ENCODE peak calls at places on chromosomes 7 and 10, in six cellular contexts. H is right lobe of liver, G is right atrium auricular region, W is osteoblast, M is RWPE1, Y is fibroblast of lung. O is an unnamed sample.

GRCh38 chr10:27618906-27619305 is 114.8 kb downstream of the RAB18 start:
- DNase-seq in H (no peak), G (no peak), W (no peak), M (no peak), Y (peak), O (no peak)

GRCh38 chr10:29947701-29948060 is 111.7 kb downstream of the JCAD start:
- DNase-seq in H (no peak), G (no peak), W (no peak), M (no peak), Y (no peak), O (no peak)

GRCh38 chr10:77532068-77532467 is 105.5 kb downstream of the KCNMA1 start:
- DNase-seq in H (no peak), G (no peak), W (peak), M (peak), Y (peak), O (no peak)

GRCh38 chr10:88399240-88399639 is 183.9 kb downstream of the RNLS start:
- DNase-seq in H (no peak), G (no peak), W (no peak), M (no peak), Y (no peak), O (no peak)

GRCh38 chr10:49526624-49527023 is 12.3 kb downstream of the ERCC6 start:
- DNase-seq in H (no peak), G (no peak), W (no peak), M (no peak), Y (no peak), O (no peak)

GRCh38 chr10:31977440-31978157 is 49.0 kb upstream of the ARHGAP12 start:
- DNase-seq in H (no peak), G (no peak), W (peak), M (no peak), Y (peak), O (no peak)

GRCh38 chr7:75905785-75906604 is 9.0 kb upstream of the POR start:
- DNase-seq in H (peak), G (peak), W (peak), M (peak), Y (peak), O (no peak)

GRCh38 chr7:50665403-50666123 is 100.4 kb upstream of the DDC start:
- DNase-seq in H (no peak), G (no peak), W (peak), M (no peak), Y (peak), O (no peak)

DNA sequence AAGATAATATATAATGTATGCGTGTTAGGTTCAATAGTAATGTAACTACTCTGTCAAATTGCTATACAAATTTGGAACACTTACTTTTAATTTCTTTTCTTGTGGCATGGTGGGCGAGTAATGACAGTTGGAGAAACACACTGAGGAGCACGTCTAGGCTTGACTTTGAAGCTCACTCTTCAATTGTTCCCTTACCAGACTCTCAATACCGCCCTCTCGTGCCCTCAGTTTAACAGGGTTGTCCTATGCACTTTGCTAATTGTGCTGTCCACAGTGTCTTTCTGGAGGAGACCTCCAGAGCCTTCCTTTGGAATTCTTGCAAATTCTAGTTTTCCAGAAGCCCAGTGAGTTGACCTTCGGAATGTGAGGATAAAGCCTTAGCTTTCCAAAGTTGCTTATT is 107.2 kb upstream of the RELN start:
- DNase-seq in H (no peak), G (no peak), W (no peak), M (no peak), Y (peak), O (no peak)
- TF ChIP-seq CTCF in H (peak), G (no peak), W (peak), M (no peak), Y (peak), O (peak)

DNA sequence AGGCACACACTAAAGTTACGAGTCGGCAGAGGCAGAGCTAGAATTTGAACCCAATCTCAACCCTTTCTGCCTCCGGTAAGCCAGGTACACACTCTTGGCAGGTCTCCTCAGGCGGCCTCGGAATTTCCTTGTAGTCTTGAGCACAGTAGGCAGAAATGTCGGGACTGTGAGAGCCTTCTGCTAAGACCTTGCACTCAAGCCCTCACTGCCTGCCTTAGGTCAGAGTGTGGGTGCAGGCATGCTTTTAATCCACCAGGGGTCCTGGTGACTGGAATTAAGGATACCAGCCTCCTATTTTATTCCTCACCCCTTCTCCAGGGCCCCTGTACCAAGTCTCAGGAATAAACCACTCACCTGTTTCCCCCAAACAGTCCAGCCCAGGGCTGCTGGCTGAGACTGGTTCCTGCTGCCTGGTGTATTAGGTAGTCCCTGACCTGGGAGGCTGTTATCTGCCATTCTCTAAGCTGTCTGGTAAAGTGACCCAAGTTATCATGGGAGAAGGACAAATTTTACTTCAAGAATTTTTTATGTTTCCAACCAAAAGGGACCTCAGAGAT is 855 bp downstream of the ATP6V1F start:
- DNase-seq in H (no peak), G (no peak), W (peak), M (peak), Y (peak), O (no peak)
- TF ChIP-seq CTCF in H (peak), G (no peak), W (peak), M (peak), Y (peak), O (peak)

DNA sequence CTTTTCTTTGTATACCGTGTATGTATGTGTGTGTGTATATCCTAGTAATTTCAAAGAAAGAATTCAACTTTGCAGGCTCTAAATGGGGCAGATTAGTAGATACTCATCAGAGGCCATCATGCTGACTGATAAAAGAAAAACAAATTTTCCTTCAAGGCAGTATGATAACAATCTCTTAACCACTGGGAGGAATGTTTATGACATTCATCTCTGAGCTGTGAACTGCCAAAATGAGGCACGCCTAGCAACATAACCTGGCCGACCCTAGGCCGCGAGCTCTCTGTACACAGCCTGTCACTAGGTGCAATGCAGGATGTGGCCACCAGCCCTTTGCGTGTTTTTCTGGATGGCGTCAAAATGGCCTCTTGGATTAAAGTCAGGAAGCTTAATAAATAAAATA is 343.7 kb upstream of the GALNT17 start:
- DNase-seq in H (no peak), G (no peak), W (no peak), M (no peak), Y (peak), O (no peak)
- TF ChIP-seq CTCF in H (no peak), G (no peak), W (no peak), M (no peak), Y (no peak), O (peak)

DNA sequence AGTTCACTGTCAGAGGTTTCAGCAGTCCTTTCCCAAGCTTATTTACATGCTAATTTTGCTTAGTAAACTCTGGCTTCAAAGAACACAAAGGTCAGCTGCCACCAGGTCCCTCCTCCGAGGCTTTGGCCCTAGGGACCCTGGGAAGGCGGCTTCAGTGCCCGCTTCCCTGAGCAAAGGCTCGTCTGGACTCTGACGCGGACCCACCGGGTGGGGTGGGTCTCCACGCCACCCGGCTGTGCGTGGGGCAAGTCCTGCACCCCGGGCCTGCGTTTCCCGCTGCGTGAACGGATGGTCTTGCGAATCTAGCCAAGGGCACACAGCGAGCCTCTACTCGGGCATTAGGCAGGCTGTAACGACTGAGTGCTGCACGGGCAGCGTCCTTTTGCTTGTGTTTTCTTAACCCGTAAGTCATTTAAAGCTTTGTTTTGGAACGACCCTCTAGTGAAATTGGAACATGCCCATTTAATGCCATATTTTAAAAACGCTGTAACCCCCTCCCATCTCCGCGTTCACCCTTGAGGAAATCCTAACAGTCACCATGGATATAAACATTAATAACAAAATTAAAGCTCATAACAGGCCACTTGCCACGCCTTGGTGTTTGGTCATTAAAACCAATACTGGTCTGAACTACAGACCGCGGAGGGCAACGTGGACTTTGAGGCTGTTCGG is 830 bp downstream of the BNIP3 start:
- DNase-seq in H (peak), G (no peak), W (peak), M (no peak), Y (no peak), O (no peak)
- TF ChIP-seq CTCF in H (no peak), G (no peak), W (no peak), M (no peak), Y (no peak), O (no peak)

GRCh38 chr10:46995234-46995633 is 84.0 kb downstream of the PTPN20 start:
- DNase-seq in H (no peak), G (no peak), W (no peak), M (no peak), Y (peak), O (no peak)
- TF ChIP-seq CTCF in H (no peak), G (no peak), W (no peak), M (no peak), Y (peak), O (peak)

GRCh38 chr7:83271212-83272099 is 108.8 kb upstream of the PCLO start:
- DNase-seq in H (no peak), G (no peak), W (no peak), M (peak), Y (peak), O (no peak)
- TF ChIP-seq CTCF in H (no peak), G (no peak), W (peak), M (peak), Y (peak), O (peak)

GRCh38 chr10:97400665-97401454 is at the start of gene RRP12:
- DNase-seq in H (peak), G (peak), W (peak), M (peak), Y (peak), O (peak)
- TF ChIP-seq CTCF in H (no peak), G (no peak), W (peak), M (no peak), Y (no peak), O (peak)

GRCh38 chr7:4631021-4631663 is 51.0 kb upstream of the FOXK1 start:
- DNase-seq in H (peak), G (no peak), W (no peak), M (no peak), Y (no peak), O (no peak)

GRCh38 chr7:4634166-4634565 is 47.9 kb upstream of the FOXK1 start:
- DNase-seq in H (no peak), G (no peak), W (peak), M (no peak), Y (peak), O (no peak)

GRCh38 chr7:4633012-4633411 is 49.1 kb upstream of the FOXK1 start:
- DNase-seq in H (peak), G (no peak), W (peak), M (peak), Y (peak), O (no peak)

GRCh38 chr7:4629287-4629905 is 52.7 kb upstream of the FOXK1 start:
- DNase-seq in H (peak), G (no peak), W (peak), M (no peak), Y (no peak), O (no peak)

GRCh38 chr7:4631664-4632171 is 50.4 kb upstream of the FOXK1 start:
- DNase-seq in H (peak), G (peak), W (peak), M (peak), Y (peak), O (peak)
- TF ChIP-seq CTCF in H (peak), G (peak), W (peak), M (peak), Y (peak), O (peak)

GRCh38 chr10:129958118-129958685 is 5.9 kb downstream of the EBF3 start:
- DNase-seq in H (no peak), G (no peak), W (peak), M (no peak), Y (no peak), O (no peak)
- TF ChIP-seq CTCF in H (no peak), G (no peak), W (peak), M (no peak), Y (no peak), O (peak)